ENCODE peak calls at places on chromosomes 16 and 17, in four cellular contexts. G is body of pancreas, N is adrenal gland, P is tibial artery. K is an unnamed sample.

GRCh38 chr16:50311891-50312501 is 45.6 kb downstream of the ADCY7 start:
- DNase-seq in N (peak; percentile 50), G (no peak), P (peak; percentile 64), K (no peak)

GRCh38 chr17:68368387-68368786 is 77.1 kb downstream of the ARSG start:
- DNase-seq in G (no peak), P (no peak), N (no peak), K (no peak)

GRCh38 chr16:27233731-27234130 is 30.4 kb downstream of the KDM8 start:
- DNase-seq in N (no peak), P (peak; percentile 28), G (no peak), K (no peak)

GRCh38 chr17:9414471-9414870 is 161.1 kb downstream of the STX8 start:
- DNase-seq in G (no peak), P (no peak), N (no peak), K (no peak)

GRCh38 chr16:47774661-47775060 is 313.5 kb downstream of the PHKB start:
- DNase-seq in G (no peak), N (no peak), P (no peak), K (no peak)

GRCh38 chr16:56336071-56336688 is 89.2 kb downstream of the AMFR start:
- DNase-seq in N (no peak), P (no peak), G (no peak), K (no peak)

GRCh38 chr17:77863814-77864161 is 94.7 kb upstream of the TNRC6C start:
- DNase-seq in G (no peak), N (no peak), P (peak; percentile 65), K (no peak)

GRCh38 chr16:70527315-70527996 is 3.8 kb downstream of the SF3B3 start:
- DNase-seq in N (no peak), P (no peak), G (no peak), K (no peak)

GRCh38 chr16:73711441-73712080 is 585.1 kb upstream of the PSMD7 start:
- DNase-seq in G (no peak), P (no peak), N (no peak), K (no peak)

GRCh38 chr16:88306411-88306810 is 76.3 kb upstream of the ZNF469 start:
- DNase-seq in G (no peak), N (no peak), P (no peak), K (no peak)

GRCh38 chr17:81687770-81688541 is 4.1 kb downstream of the HGS start:
- DNase-seq in N (no peak), G (no peak), P (no peak), K (no peak)

GRCh38 chr16:53043986-53044571 is 8.6 kb downstream of the CHD9NB start:
- DNase-seq in N (no peak), G (peak; percentile 72), P (no peak), K (no peak)

GRCh38 chr17:56715613-56716357 is 117.9 kb downstream of the C17orf67 start:
- DNase-seq in N (peak; percentile 92), P (peak; percentile 84), G (peak; percentile 83), K (peak; percentile 83)

GRCh38 chr17:42989726-42990652 is 8.2 kb upstream of the RPL27 start:
- DNase-seq in N (no peak), G (no peak), P (no peak), K (no peak)

GRCh38 chr17:44828919-44829557 is 1.0 kb downstream of the GJC1 start:
- DNase-seq in N (no peak), P (peak; percentile 66), G (no peak), K (no peak)

GRCh38 chr17:44241104-44241503 is 21.6 kb upstream of the UBTF start:
- DNase-seq in G (peak; percentile 10), N (no peak), P (no peak), K (no peak)

GRCh38 chr16:75789237-75789636 is 62.9 kb upstream of the CPHXL start:
- DNase-seq in P (no peak), N (no peak), G (peak; percentile 27), K (no peak)

GRCh38 chr17:82949984-82950383 is 110.2 kb upstream of the ZNF750 start:
- DNase-seq in N (no peak), P (peak; percentile 31), G (no peak), K (no peak)

GRCh38 chr17:78272181-78272913 is 40.9 kb downstream of the TMEM235 start:
- DNase-seq in P (no peak), N (peak; percentile 72), G (peak; percentile 81), K (peak; percentile 83)

GRCh38 chr16:4636196-4636595 is 11.6 kb downstream of the MGRN1 start:
- DNase-seq in G (no peak), P (no peak), N (no peak), K (no peak)

GRCh38 chr17:9367186-9367585 is 208.4 kb downstream of the STX8 start:
- DNase-seq in N (peak; percentile 67), G (no peak), P (no peak), K (no peak)

GRCh38 chr17:45451131-45451530 is 18.5 kb upstream of the ARHGAP27 start:
- DNase-seq in P (no peak), G (no peak), N (no peak), K (peak; percentile 22)

GRCh38 chr17:4786111-4786491 is at the start of gene VMO1:
- DNase-seq in G (peak; percentile 22), P (no peak), N (peak; percentile 71), K (no peak)

GRCh38 chr16:79644977-79645667 is 44.6 kb upstream of the MAF start:
- DNase-seq in P (no peak), N (no peak), G (no peak), K (no peak)

GRCh38 chr16:74224828-74225227 is 71.8 kb upstream of the PSMD7 start:
- DNase-seq in P (no peak), G (no peak), N (no peak), K (no peak)

GRCh38 chr16:11725457-11725856 is 17.2 kb downstream of the TXNDC11 start:
- DNase-seq in N (no peak), G (no peak), P (no peak), K (no peak)

GRCh38 chr17:41813699-41814124 is 908 bp downstream of the FKBP10 start:
- DNase-seq in G (no peak), N (no peak), P (no peak), K (no peak)

GRCh38 chr17:68011199-68011665 is 15.0 kb upstream of the C17orf58 start:
- DNase-seq in G (peak; percentile 40), N (peak; percentile 74), P (no peak), K (peak; percentile 60)

GRCh38 chr17:2436516-2436915 is 35.7 kb upstream of the MNT start:
- DNase-seq in P (no peak), N (no peak), G (peak; percentile 68), K (no peak)

GRCh38 chr17:30332057-30332542 is 1.8 kb downstream of the TMIGD1 start:
- DNase-seq in G (no peak), P (no peak), N (no peak), K (no peak)

GRCh38 chr16:67237396-67238277 is 9.6 kb downstream of the FHOD1 start:
- DNase-seq in N (no peak), P (no peak), G (no peak), K (no peak)

GRCh38 chr17:7237761-7238417 is 1.4 kb downstream of the PHF23 start:
- DNase-seq in G (peak; percentile 82), N (peak; percentile 90), P (peak; percentile 90), K (peak; percentile 67)

GRCh38 chr16:46482895-46483294 is 138.3 kb downstream of the SHCBP1 start:
- DNase-seq in P (no peak), N (no peak), G (no peak), K (no peak)
- TF ChIP-seq CTCF in P (no peak), N (no peak), G (no peak), K (no peak)

GRCh38 chr16:86816930-86817625 is 238.7 kb downstream of the FOXL1 start:
- DNase-seq in P (no peak), G (no peak), N (no peak), K (no peak)

GRCh38 chr16:86821933-86822332 is 243.6 kb downstream of the FOXL1 start:
- DNase-seq in G (no peak), P (no peak), N (no peak), K (no peak)

GRCh38 chr16:86818701-86819522 is 240.6 kb downstream of the FOXL1 start:
- DNase-seq in G (no peak), P (no peak), N (no peak), K (no peak)

GRCh38 chr16:86823125-86823524 is 244.8 kb downstream of the FOXL1 start:
- DNase-seq in N (no peak), P (no peak), G (no peak), K (no peak)

GRCh38 chr16:86819523-86819887 is 241.2 kb downstream of the FOXL1 start:
- DNase-seq in N (no peak), G (no peak), P (no peak), K (no peak)
- TF ChIP-seq CTCF in N (no peak), G (no peak), P (no peak), K (no peak)

GRCh38 chr17:48491527-48492273 is 39.1 kb downstream of the HOXB1 start:
- DNase-seq in G (no peak), N (no peak), P (no peak), K (no peak)

GRCh38 chr17:48492401-48493298 is 38.2 kb downstream of the HOXB1 start:
- DNase-seq in G (peak; percentile 59), N (peak; percentile 84), P (no peak), K (no peak)

GRCh38 chr17:48490391-48491026 is 40.3 kb downstream of the HOXB1 start:
- DNase-seq in N (no peak), G (no peak), P (no peak), K (no peak)

GRCh38 chr17:48497103-48497502 is 33.7 kb downstream of the HOXB1 start:
- DNase-seq in P (no peak), N (no peak), G (no peak), K (no peak)

GRCh38 chr17:48494335-48494734 is 36.5 kb downstream of the HOXB1 start:
- DNase-seq in P (no peak), G (no peak), N (no peak), K (no peak)
- TF ChIP-seq CTCF in P (no peak), G (no peak), N (no peak), K (no peak)

GRCh38 chr16:6177781-6178180 is 1080.2 kb upstream of the EEF2KMT start:
- DNase-seq in P (no peak), N (no peak), G (no peak), K (no peak)
- TF ChIP-seq CTCF in P (no peak), N (no peak), G (no peak), K (no peak)

DNA sequence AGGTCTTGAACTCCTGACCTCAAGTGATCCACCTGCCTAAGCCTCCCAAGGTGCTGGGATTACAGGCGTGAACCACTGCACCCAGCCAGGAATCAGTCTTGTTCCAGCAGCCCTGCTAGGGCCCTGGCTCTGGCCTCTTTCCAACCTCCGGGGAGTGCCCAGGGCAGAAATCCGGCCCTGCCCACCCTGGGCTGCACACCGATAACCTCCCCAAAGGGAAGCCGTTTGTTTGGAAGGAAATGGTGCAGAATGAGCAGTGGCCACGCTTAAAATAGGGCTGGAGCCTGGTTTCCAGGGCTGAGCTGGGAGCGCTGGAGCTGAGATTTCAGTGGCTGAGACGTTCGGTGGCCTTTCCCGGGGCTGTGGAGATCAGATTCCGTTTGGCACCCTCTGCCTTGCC is 17.8 kb upstream of the EMP2 start:
- DNase-seq in P (no peak), N (no peak), G (peak; percentile 18), K (no peak)
- TF ChIP-seq CTCF in P (no peak), N (no peak), G (no peak), K (no peak)